ENCODE peak calls at places on chromosomes 2 and 18, in four cellular contexts. P is GM23338, U is body of pancreas, C is spleen. I is an unnamed sample.

GRCh38 chr2:238963164-238963969 is 115.5 kb downstream of the TWIST2 start:
- DNase-seq in P (no peak), C (no peak), U (no peak), I (no peak)

GRCh38 chr18:26511339-26512071 is 36.8 kb downstream of the KCTD1 start:
- DNase-seq in C (no peak), P (no peak), U (no peak), I (no peak)

GRCh38 chr18:75183524-75183923 is 25.4 kb downstream of the PTGR3 start:
- DNase-seq in U (no peak), C (no peak), P (no peak), I (no peak)

GRCh38 chr2:86633094-86633740 is 9.6 kb upstream of the RNF103 start:
- DNase-seq in U (peak), C (peak), P (no peak), I (no peak)

GRCh38 chr2:48719480-48720177 is 35.9 kb downstream of the LHCGR start:
- DNase-seq in C (no peak), P (no peak), U (no peak), I (no peak)

GRCh38 chr2:144663217-144663616 is 143.3 kb upstream of the ZEB2 start:
- DNase-seq in U (no peak), P (no peak), C (no peak), I (no peak)

GRCh38 chr2:223051580-223052375 is at the start of gene KCNE4:
- DNase-seq in P (peak), U (peak), C (no peak), I (no peak)

GRCh38 chr2:17479875-17480274 is 38.4 kb downstream of the RAD51AP2 start:
- DNase-seq in C (no peak), U (no peak), P (no peak), I (no peak)

GRCh38 chr18:41936471-41937134 is 18.4 kb upstream of the PIK3C3 start:
- DNase-seq in C (no peak), P (no peak), U (no peak), I (no peak)

GRCh38 chr2:41598161-41598894 is 449.5 kb upstream of the PKDCC start:
- DNase-seq in C (no peak), P (no peak), U (no peak), I (no peak)

GRCh38 chr2:20642026-20642971 is 8.6 kb downstream of the HS1BP3 start:
- DNase-seq in U (peak), C (peak), P (peak), I (peak)

GRCh38 chr2:184363213-184363612 is 235.1 kb upstream of the ZNF804A start:
- DNase-seq in P (no peak), U (no peak), C (no peak), I (no peak)

GRCh38 chr2:172889287-172889686 is 153.6 kb downstream of the RAPGEF4 start:
- DNase-seq in P (no peak), U (no peak), C (no peak), I (no peak)

GRCh38 chr2:118168606-118169005 is 80.3 kb downstream of the INSIG2 start:
- DNase-seq in U (no peak), C (no peak), P (no peak), I (no peak)

GRCh38 chr2:120734930-120735611 is 597 bp upstream of the GLI2 start:
- DNase-seq in C (peak), U (no peak), P (peak), I (peak)

GRCh38 chr2:18178736-18179349 is 300.4 kb downstream of the KCNS3 start:
- DNase-seq in U (peak), P (peak), C (no peak), I (no peak)

GRCh38 chr2:109210431-109211200 is 81.6 kb downstream of the SH3RF3 start:
- DNase-seq in C (no peak), U (no peak), P (no peak), I (peak)

GRCh38 chr18:43160509-43160908 is 45.0 kb upstream of the RIT2 start:
- DNase-seq in U (no peak), C (no peak), P (no peak), I (no peak)

GRCh38 chr2:176681584-176682115 is 412.4 kb downstream of the MTX2 start:
- DNase-seq in P (no peak), C (no peak), U (no peak), I (no peak)

GRCh38 chr2:112142525-112143078 is 4.4 kb downstream of the FBLN7 start:
- DNase-seq in P (no peak), U (no peak), C (no peak), I (peak)

GRCh38 chr2:118000041-118000440 is 13.8 kb downstream of the CCDC93 start:
- DNase-seq in C (no peak), P (no peak), U (no peak), I (no peak)

GRCh38 chr18:13485604-13486003 is 240.8 kb downstream of the FAM210A start:
- DNase-seq in P (no peak), C (no peak), U (no peak), I (no peak)

GRCh38 chr2:218035463-218036100 is 32.8 kb upstream of the TNS1 start:
- DNase-seq in P (no peak), C (no peak), U (no peak), I (no peak)

GRCh38 chr2:239318790-239319189 is 82.0 kb downstream of the HDAC4 start:
- DNase-seq in P (no peak), C (no peak), U (no peak), I (no peak)

GRCh38 chr2:42102606-42103450 is 55.0 kb downstream of the PKDCC start:
- DNase-seq in P (peak), C (peak), U (peak), I (peak)

GRCh38 chr2:128424806-128425205 is 106.1 kb upstream of the HS6ST1 start:
- DNase-seq in C (no peak), P (no peak), U (peak), I (peak)

GRCh38 chr2:158457826-158458616 is 1.3 kb downstream of the PKP4 start:
- DNase-seq in P (peak), C (no peak), U (peak), I (peak)

GRCh38 chr2:54543736-54544396 is 87.7 kb downstream of the SPTBN1 start:
- DNase-seq in P (no peak), U (no peak), C (no peak), I (no peak)

GRCh38 chr2:132477962-132478361 is 61.4 kb downstream of the GPR39 start:
- DNase-seq in C (no peak), U (no peak), P (no peak), I (no peak)

GRCh38 chr2:105581568-105581944 is 163.2 kb upstream of the NCK2 start:
- DNase-seq in U (no peak), C (no peak), P (no peak), I (no peak)

GRCh38 chr2:70340921-70341765 is 39.3 kb upstream of the FAM136A start:
- DNase-seq in C (no peak), P (peak), U (peak), I (no peak)

GRCh38 chr2:241702155-241702404 is 241 bp downstream of the ING5 start:
- DNase-seq in P (no peak), C (no peak), U (no peak), I (no peak)

GRCh38 chr2:96329416-96329815 is 4.3 kb downstream of the ITPRIPL1 start:
- DNase-seq in C (no peak), P (no peak), U (no peak), I (no peak)

GRCh38 chr2:8525582-8526402 is 156.1 kb upstream of the ID2 start:
- DNase-seq in P (peak), U (peak), C (peak), I (peak)

GRCh38 chr2:230007931-230008707 is 60.6 kb downstream of the SLC16A14 start:
- DNase-seq in C (peak), U (peak), P (peak), I (peak)

GRCh38 chr2:109238580-109238979 is 109.6 kb downstream of the SH3RF3 start:
- DNase-seq in U (peak), C (peak), P (no peak), I (peak)

GRCh38 chr2:71299507-71299906 is 32.1 kb upstream of the ZNF638 start:
- DNase-seq in C (no peak), U (peak), P (peak), I (no peak)

GRCh38 chr18:9275890-9276289 is 58.7 kb upstream of the TWSG1 start:
- DNase-seq in U (no peak), P (no peak), C (no peak), I (no peak)
- H3K27ac ChIP-seq in U (no peak), P (no peak), C (no peak), I (no peak)

GRCh38 chr2:233807215-233807865 is 29.2 kb downstream of the MROH2A start:
- DNase-seq in C (peak), U (no peak), P (no peak), I (peak)
- TF ChIP-seq CTCF in C (no peak), U (no peak), P (peak), I (no peak)

DNA sequence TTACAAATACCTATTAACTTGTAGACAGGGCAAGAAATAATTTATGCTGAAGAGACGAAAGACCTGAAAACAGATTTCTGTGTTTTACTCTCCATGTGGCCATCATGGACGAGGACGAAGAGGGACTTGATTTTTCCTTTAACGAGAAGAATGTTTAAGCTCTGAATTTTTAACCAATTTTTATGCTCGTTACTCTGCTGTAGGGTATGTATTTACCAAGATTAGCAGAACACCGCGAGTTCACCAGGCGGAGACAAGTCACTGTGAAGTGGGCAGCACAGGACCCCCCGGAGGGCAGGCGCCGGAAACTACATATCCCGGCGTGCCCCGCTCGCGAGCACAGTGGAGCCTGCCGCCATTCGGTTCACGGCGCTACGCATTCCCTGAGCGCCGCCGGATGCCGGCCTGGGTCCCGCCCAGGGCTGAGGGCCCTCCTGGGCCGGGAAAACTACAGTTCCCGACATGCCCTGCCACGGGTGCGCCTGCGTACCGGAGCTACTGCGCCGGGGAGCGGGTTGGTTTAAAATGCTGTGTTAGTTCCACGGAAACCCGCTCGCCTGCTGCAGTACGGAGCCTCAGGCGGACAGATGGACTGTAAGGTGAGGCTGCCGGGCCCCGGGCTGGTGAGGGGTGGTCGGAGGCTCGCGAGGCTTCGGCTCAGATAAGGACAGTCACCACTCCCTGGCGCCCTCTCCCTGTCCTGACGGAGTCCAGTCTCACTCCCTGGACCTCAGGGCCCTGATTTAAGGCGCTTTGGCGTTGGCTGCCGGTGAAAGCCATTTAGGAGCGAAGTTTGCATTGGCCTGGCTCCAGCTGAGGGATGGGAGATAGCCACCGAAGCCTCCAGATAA is at the start of gene CCDC150:
- DNase-seq in C (peak), U (peak), P (peak), I (peak)
- H3K27ac ChIP-seq in C (peak), U (peak), P (peak), I (no peak)

DNA sequence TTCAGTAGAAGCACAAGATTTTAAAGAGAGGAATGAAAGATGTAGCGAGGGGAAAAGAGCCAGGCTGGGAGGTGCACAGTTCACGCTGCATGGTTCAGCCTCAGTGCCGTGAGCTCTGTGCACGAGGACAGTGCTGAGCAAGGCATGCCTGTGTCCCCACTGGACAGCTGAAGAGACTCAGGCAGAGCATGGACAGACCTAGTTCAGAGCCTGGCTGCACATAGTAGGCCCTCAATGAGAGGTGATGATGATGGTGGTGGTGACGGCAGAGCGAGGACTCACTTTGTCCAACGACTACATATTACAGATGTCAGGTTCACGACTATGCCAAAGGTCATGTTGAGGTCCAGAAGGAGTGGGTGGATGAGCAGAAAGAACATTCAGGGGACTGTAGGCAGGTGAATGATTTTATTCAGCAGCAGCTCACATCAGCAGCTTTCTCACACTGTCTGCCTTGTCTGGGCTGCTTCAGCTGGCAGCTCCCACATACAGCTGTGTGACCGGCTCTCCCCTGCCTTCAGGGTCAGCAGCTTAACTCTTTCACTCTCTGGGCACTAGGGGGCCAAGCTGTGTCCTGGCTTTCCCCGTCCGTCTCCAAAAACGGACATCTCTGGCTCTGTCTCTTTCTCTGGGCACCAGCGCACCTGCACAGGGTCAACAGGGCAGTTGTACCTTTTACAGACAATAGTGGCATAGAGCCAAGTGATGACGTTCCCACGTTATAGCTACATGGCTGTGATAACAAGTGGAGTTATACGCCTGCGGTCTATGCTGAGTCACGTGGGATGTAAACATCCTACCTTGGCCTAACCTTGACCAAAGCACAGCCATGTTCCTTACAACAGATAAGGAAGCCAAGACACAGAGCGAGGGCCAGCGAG is 128.8 kb upstream of the MSH6 start:
- DNase-seq in P (peak), C (no peak), U (peak), I (peak)
- TF ChIP-seq CTCF in P (peak), C (no peak), U (no peak), I (peak)

DNA sequence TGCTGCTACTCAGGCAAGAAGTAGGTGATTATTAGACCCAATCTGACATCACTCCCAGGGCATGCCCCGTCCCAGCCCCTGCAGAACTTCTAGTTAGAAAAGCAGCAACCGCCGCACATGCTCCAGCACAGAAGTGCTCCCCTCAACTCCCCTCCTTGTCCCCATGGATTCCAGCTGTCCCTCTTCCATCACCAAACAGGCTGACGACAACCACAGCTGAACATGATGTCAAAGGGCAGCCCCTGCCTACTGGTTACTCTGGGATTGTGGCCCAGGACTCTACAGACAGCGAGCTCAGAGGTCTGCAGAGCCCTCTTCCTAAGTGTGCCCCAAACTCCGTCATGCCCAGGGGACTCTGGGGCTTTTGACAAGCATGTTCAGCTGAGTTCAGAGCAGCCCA is 148.2 kb downstream of the BCL11A start:
- DNase-seq in P (no peak), C (no peak), U (no peak), I (no peak)
- H3K27ac ChIP-seq in P (no peak), C (no peak), U (no peak), I (no peak)

GRCh38 chr2:45072064-45072861 is 63.0 kb upstream of the SIX2 start:
- DNase-seq in P (no peak), C (no peak), U (no peak), I (no peak)

GRCh38 chr2:45072862-45073237 is 63.6 kb upstream of the SIX2 start:
- DNase-seq in C (no peak), U (no peak), P (no peak), I (no peak)

GRCh38 chr2:45068643-45069140 is 59.4 kb upstream of the SIX2 start:
- DNase-seq in C (no peak), U (no peak), P (no peak), I (no peak)

GRCh38 chr2:45069711-45070664 is 60.7 kb upstream of the SIX2 start:
- DNase-seq in C (no peak), U (no peak), P (peak), I (no peak)

DNA sequence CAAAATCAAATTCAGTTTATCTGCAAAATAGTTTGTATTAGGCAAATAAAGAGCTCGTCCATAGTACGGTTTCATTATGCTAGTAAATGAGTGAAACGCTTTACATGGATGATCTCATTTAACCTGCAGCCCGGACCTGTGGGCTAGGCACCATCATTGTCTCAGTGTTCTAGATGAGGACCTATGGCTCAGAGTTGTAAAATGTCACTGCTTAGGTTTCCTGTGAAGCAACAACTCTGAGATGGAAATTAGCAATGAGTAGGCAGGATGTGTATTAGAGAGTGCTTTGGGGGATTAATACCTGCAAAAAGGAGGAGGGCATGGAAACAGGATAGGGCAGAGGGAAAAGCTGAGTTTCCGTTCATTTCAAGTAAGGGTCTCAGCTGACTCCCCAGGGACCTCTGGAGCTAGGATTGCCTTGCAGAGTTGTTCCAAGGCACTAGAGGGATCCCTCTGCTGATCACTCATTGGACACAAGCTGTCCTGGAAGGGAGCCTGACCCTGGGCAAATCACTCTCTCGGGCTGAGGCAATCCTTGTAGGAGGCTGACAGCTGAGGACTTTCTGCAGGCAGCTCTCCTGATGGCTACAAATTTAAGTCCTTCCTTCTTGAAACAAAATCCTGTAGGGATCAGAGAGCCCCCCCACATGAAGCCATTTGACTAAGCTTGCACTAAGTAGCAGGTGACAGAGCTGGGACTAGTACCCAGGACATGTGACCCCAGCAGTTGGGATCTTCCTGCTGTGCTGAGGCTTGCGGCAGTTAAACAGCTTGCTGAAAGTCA is 58.8 kb upstream of the SIX2 start:
- DNase-seq in P (peak), C (no peak), U (no peak), I (no peak)
- TF ChIP-seq CTCF in P (no peak), C (no peak), U (no peak), I (no peak)

GRCh38 chr2:160036736-160037135 is 25.7 kb downstream of the PLA2R1 start:
- DNase-seq in C (no peak), U (no peak), P (no peak), I (no peak)
- H3K27ac ChIP-seq in C (no peak), U (no peak), P (no peak), I (no peak)

I was measured in upper lobe of right lung.